ENCODE peak calls at places on chromosomes 16 and 17, in six cellular contexts. T, V, L, E, D and W are unnamed samples.
A peak's percentile ranks its signal among the peaks of the same experiment; 100 is the strongest.

GRCh38 chr16:75820672-75821071 is 94.4 kb upstream of the CPHXL start:
- DNase-seq in T (no peak), V (no peak), L (no peak), E (no peak), D (no peak), W (no peak)

GRCh38 chr17:32746280-32746679 is 130.6 kb downstream of the MYO1D start:
- DNase-seq in T (no peak), V (no peak), L (no peak), E (no peak), D (no peak), W (no peak)

GRCh38 chr17:67211742-67212141 is 33.3 kb downstream of the HELZ start:
- DNase-seq in T (no peak), V (no peak), L (no peak), E (no peak), D (no peak), W (no peak)

GRCh38 chr17:6626616-6627015 is 13.9 kb downstream of the KIAA0753 start:
- DNase-seq in T (no peak), V (no peak), L (no peak), E (no peak), D (no peak), W (no peak)

GRCh38 chr16:4407543-4408322 is 8.7 kb downstream of the CORO7 start:
- DNase-seq in T (no peak), V (no peak), L (no peak), E (no peak), D (no peak), W (no peak)

GRCh38 chr17:7355053-7355452 is at the start of gene TMEM95:
- DNase-seq in T (peak; percentile 37), V (no peak), L (no peak), E (no peak), D (peak; percentile 74), W (peak; percentile 45)

GRCh38 chr16:58658796-58659211 is 25.8 kb downstream of the SLC38A7 start:
- DNase-seq in T (no peak), V (no peak), L (no peak), E (no peak), D (no peak), W (no peak)

GRCh38 chr16:64711026-64711425 is 410.8 kb downstream of the CDH11 start:
- DNase-seq in T (no peak), V (no peak), L (no peak), E (no peak), D (no peak), W (no peak)

GRCh38 chr17:48539177-48539576 is 5.7 kb downstream of the HOXB2 start:
- DNase-seq in T (no peak), V (no peak), L (no peak), E (no peak), D (no peak), W (no peak)

GRCh38 chr16:23508589-23509440 is 1.5 kb downstream of the GGA2 start:
- DNase-seq in T (peak; percentile 38), V (no peak), L (peak; percentile 41), E (no peak), D (peak; percentile 33), W (peak; percentile 18)

GRCh38 chr16:24037335-24037734 is 201.6 kb downstream of the PRKCB start:
- DNase-seq in T (no peak), V (no peak), L (no peak), E (no peak), D (no peak), W (no peak)

GRCh38 chr17:67082110-67082509 is 37.8 kb downstream of the CACNG1 start:
- DNase-seq in T (no peak), V (no peak), L (no peak), E (no peak), D (no peak), W (no peak)

GRCh38 chr16:67699265-67699664 is 19.9 kb downstream of the GFOD2 start:
- DNase-seq in T (no peak), V (no peak), L (no peak), E (no peak), D (no peak), W (no peak)

GRCh38 chr16:67697813-67698212 is 21.3 kb downstream of the GFOD2 start:
- DNase-seq in T (no peak), V (no peak), L (no peak), E (no peak), D (no peak), W (no peak)

GRCh38 chr16:67701420-67701819 is 17.7 kb downstream of the GFOD2 start:
- DNase-seq in T (no peak), V (no peak), L (no peak), E (no peak), D (no peak), W (no peak)

GRCh38 chr16:67694611-67695010 is 24.5 kb downstream of the GFOD2 start:
- DNase-seq in T (no peak), V (no peak), L (no peak), E (no peak), D (no peak), W (no peak)

GRCh38 chr16:67697407-67697806 is 21.7 kb downstream of the GFOD2 start:
- DNase-seq in T (no peak), V (no peak), L (no peak), E (no peak), D (no peak), W (no peak)
- H3K27ac ChIP-seq in T (no peak overlapping the region), V (no peak overlapping the region), L (no peak overlapping the region), E (no peak overlapping the region), D (no peak overlapping the region), W (no peak overlapping the region)

DNA sequence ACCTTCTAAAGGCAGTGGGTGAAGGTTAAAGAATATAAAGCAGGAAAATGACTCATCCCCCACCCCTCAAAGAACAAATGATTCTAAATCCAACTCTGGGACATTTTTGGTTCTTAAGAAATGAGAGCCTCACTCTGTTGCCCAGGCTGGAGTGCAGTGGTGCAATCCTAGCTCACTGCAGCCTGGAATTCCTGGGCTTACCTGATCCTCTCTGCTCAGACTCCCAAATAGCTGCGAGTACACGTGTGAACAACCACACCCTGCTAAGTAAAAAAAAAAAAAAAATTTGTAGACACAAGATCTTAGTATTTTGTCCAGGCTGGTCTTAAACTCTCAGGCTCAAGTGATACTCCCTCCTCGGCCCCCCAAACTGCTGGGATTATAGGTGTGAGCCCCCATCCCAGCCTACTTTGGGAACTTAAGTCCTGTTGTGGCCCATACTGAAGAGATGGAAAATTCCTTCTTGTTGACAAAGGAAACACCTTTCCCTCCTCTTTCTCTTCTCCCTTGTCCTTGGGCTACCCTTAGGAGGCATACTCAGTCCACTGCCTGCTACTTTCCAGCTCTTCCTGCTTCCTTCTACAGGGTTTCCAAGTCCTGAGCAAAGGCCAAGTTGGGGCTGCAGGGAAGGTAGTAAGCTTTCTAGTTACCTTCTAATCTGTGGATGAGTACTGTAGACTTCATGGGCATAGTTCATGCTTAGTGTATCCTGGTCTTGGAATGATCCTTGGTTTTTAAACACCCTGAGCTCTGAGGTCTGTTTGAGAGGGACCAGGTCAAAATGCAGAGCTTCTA is 299.0 kb upstream of the MAF start:
- DNase-seq in T (no peak), V (no peak), L (no peak), E (no peak), D (no peak), W (no peak)
- H3K27ac ChIP-seq in T (no peak overlapping the region), V (no peak overlapping the region), L (no peak overlapping the region), E (no peak overlapping the region), D (no peak overlapping the region), W (no peak overlapping the region)

GRCh38 chr17:77090476-77090875 is 50.3 kb upstream of the SEC14L1 start:
- DNase-seq in T (no peak), V (no peak), L (no peak), E (no peak), D (no peak), W (no peak)
- H3K27ac ChIP-seq in T (no peak overlapping the region), V (no peak overlapping the region), L (no peak overlapping the region), E (peak overlapping the region; percentile 0), D (no peak overlapping the region), W (no peak overlapping the region)

GRCh38 chr17:42846594-42847280 is 2.4 kb downstream of the AOC2 start:
- DNase-seq in T (no peak), V (no peak), L (peak; percentile 10), E (no peak), D (no peak), W (no peak)
- H3K27ac ChIP-seq in T (no peak overlapping the region), V (peak overlapping the region; percentile 59), L (no peak overlapping the region), E (no peak overlapping the region), D (no peak overlapping the region), W (no peak overlapping the region)

GRCh38 chr16:30394603-30395154 is 541 bp upstream of the ZNF48 start:
- DNase-seq in T (no peak), V (no peak), L (no peak), E (no peak), D (no peak), W (no peak)
- H3K27ac ChIP-seq in T (peak overlapping the region; percentile 62), V (peak overlapping the region; percentile 77), L (peak overlapping the region; percentile 48), E (peak overlapping the region; percentile 58), D (peak overlapping the region; percentile 70), W (peak overlapping the region; percentile 54)

GRCh38 chr16:772959-773358 is 12.4 kb downstream of the MSLN start:
- DNase-seq in T (no peak), V (no peak), L (no peak), E (no peak), D (no peak), W (no peak)
- H3K27ac ChIP-seq in T (no peak overlapping the region), V (no peak overlapping the region), L (no peak overlapping the region), E (no peak overlapping the region), D (no peak overlapping the region), W (no peak overlapping the region)

DNA sequence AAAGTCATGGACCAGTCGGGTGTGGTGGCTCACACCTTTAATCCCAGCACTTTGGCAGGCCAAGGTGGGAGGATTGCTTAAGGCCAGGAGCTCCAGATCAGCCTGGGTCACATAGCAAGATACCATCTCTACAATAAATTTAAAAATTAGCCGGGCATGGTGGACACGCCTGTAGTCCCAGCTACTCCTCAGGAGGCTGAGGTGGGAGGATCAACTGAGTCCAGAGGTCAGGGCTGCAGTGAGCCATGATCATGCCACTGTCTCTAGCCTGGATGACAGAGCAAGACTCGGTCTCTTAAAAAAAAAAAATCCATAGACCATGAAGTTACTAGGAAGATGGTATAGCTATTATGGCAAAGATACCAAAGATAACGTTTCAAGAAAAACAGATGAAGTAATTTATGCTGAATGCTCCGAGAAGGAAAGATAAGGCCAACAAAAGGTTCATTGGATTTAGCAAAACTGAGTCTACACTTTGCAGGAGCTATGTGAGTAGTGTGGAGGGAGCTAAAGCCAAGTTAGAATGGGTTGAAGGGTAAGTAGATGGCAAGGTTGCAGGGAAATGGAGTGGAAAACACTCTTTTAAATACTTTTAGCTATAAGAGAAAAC is 11.7 kb downstream of the TRIM37 start:
- DNase-seq in T (no peak), V (no peak), L (no peak), E (no peak), D (no peak), W (no peak)
- H3K27ac ChIP-seq in T (no peak overlapping the region), V (no peak overlapping the region), L (no peak overlapping the region), E (no peak overlapping the region), D (no peak overlapping the region), W (no peak overlapping the region)

GRCh38 chr17:45229681-45230409 is 8.2 kb downstream of the FMNL1 start:
- DNase-seq in T (no peak), V (no peak), L (no peak), E (no peak), D (peak; percentile 73), W (no peak)
- H3K27ac ChIP-seq in T (peak overlapping the region; percentile 64), V (peak overlapping the region; percentile 94), L (no peak overlapping the region), E (peak overlapping the region; percentile 100), D (peak overlapping the region; percentile 65), W (peak overlapping the region; percentile 46)